ENCODE peak calls at places on chromosomes 1 and 21, in seven cellular contexts. U, T, D, O, X, E and N are unnamed samples.

GRCh38 chr1:112803906-112804762 is 89.0 kb upstream of the PPM1J start:
- DNase-seq in U (peak), T (peak), D (peak), O (peak), X (peak), E (peak), N (peak)

GRCh38 chr1:202160377-202160940 is at the start of gene PTPN7:
- DNase-seq in U (no peak), T (no peak), D (peak), O (peak), X (no peak), E (no peak), N (no peak)

GRCh38 chr1:231951399-231951798 is 324.8 kb downstream of the DISC1 start:
- DNase-seq in U (no peak), T (no peak), D (no peak), O (no peak), X (peak), E (no peak), N (no peak)

GRCh38 chr1:88736633-88737248 is 52.7 kb downstream of the PKN2 start:
- DNase-seq in U (peak), T (no peak), D (no peak), O (no peak), X (peak), E (no peak), N (peak)

GRCh38 chr1:229342902-229343587 is at the start of gene CCSAP:
- DNase-seq in U (peak), T (peak), D (peak), O (peak), X (peak), E (peak), N (peak)

GRCh38 chr1:229023651-229024295 is 247.1 kb upstream of the RAB4A start:
- DNase-seq in U (no peak), T (no peak), D (no peak), O (peak), X (no peak), E (no peak), N (no peak)

GRCh38 chr1:2921970-2922686 is 99.1 kb upstream of the ACTRT2 start:
- DNase-seq in U (no peak), T (peak), D (peak), O (no peak), X (peak), E (no peak), N (peak)

GRCh38 chr1:3684031-3684430 is 31.7 kb downstream of the TP73 start:
- DNase-seq in U (peak), T (no peak), D (peak), O (no peak), X (no peak), E (no peak), N (peak)

GRCh38 chr1:26132128-26132824 is 20.7 kb downstream of the PDIK1L start:
- DNase-seq in U (no peak), T (no peak), D (no peak), O (no peak), X (peak), E (no peak), N (peak)

GRCh38 chr1:222087207-222087920 is 345.5 kb upstream of the DUSP10 start:
- DNase-seq in U (no peak), T (no peak), D (no peak), O (no peak), X (no peak), E (no peak), N (no peak)

GRCh38 chr1:22038036-22038435 is 14.5 kb upstream of the CDC42 start:
- DNase-seq in U (no peak), T (no peak), D (no peak), O (no peak), X (no peak), E (no peak), N (no peak)

GRCh38 chr21:34501716-34502115 is 10.3 kb downstream of the KCNE1 start:
- DNase-seq in U (no peak), T (no peak), D (no peak), O (no peak), X (no peak), E (no peak), N (no peak)

GRCh38 chr1:217982711-217983405 is 302.2 kb upstream of the RRP15 start:
- DNase-seq in U (no peak), T (no peak), D (no peak), O (no peak), X (no peak), E (no peak), N (no peak)

GRCh38 chr1:94315552-94316116 is 78.2 kb upstream of the ARHGAP29 start:
- DNase-seq in U (no peak), T (no peak), D (no peak), O (no peak), X (no peak), E (no peak), N (no peak)

GRCh38 chr1:206704239-206704638 is 19.5 kb downstream of the MAPKAPK2 start:
- DNase-seq in U (no peak), T (no peak), D (no peak), O (no peak), X (no peak), E (no peak), N (no peak)

GRCh38 chr1:162663589-162664030 is 31.3 kb downstream of the DDR2 start:
- DNase-seq in U (peak), T (peak), D (no peak), O (peak), X (peak), E (peak), N (no peak)
- H3K27ac ChIP-seq in U (no peak), T (no peak), D (no peak), O (no peak), X (no peak), E (no peak), N (no peak)

DNA sequence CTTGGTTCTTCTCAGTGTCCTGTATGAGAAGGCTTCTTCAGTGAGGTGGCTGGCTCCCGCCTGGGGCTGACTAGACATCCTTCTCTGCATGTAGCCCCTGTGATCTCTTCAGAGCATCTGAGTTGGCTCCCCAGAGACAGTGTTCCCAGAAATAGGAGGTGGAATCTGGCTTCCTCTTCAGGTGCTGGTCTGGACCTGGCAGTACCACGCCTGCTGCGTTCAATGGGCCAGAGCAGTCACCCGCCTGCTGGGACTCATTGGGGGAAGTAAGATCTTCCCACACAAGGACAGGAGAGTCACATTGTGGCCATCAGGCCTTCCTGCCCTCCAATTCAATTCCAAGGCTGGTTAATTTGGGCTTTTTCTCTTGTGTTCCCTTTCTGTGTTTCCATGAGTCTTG is 51.0 kb downstream of the ADARB1 start:
- DNase-seq in U (no peak), T (no peak), D (no peak), O (no peak), X (no peak), E (no peak), N (no peak)
- H3K4me3 ChIP-seq in U (no peak), T (no peak), D (no peak), O (no peak), X (no peak), E (no peak), N (no peak)

GRCh38 chr1:16440480-16441311 is at the start of gene NECAP2:
- DNase-seq in U (peak), T (peak), D (peak), O (peak), X (peak), E (peak), N (peak)

GRCh38 chr1:16441312-16441641 is 753 bp downstream of the NECAP2 start:
- DNase-seq in U (peak), T (no peak), D (no peak), O (no peak), X (peak), E (no peak), N (peak)

GRCh38 chr1:16442941-16443340 is 2.4 kb downstream of the NECAP2 start:
- DNase-seq in U (no peak), T (no peak), D (no peak), O (no peak), X (no peak), E (no peak), N (no peak)

GRCh38 chr1:16443975-16444745 is 3.6 kb downstream of the NECAP2 start:
- DNase-seq in U (no peak), T (peak), D (no peak), O (peak), X (no peak), E (no peak), N (no peak)

GRCh38 chr1:16442273-16442672 is 1.7 kb downstream of the NECAP2 start:
- DNase-seq in U (no peak), T (no peak), D (no peak), O (no peak), X (no peak), E (no peak), N (no peak)
- H3K27ac ChIP-seq in U (no peak), T (no peak), D (peak), O (peak), X (no peak), E (no peak), N (no peak)

DNA sequence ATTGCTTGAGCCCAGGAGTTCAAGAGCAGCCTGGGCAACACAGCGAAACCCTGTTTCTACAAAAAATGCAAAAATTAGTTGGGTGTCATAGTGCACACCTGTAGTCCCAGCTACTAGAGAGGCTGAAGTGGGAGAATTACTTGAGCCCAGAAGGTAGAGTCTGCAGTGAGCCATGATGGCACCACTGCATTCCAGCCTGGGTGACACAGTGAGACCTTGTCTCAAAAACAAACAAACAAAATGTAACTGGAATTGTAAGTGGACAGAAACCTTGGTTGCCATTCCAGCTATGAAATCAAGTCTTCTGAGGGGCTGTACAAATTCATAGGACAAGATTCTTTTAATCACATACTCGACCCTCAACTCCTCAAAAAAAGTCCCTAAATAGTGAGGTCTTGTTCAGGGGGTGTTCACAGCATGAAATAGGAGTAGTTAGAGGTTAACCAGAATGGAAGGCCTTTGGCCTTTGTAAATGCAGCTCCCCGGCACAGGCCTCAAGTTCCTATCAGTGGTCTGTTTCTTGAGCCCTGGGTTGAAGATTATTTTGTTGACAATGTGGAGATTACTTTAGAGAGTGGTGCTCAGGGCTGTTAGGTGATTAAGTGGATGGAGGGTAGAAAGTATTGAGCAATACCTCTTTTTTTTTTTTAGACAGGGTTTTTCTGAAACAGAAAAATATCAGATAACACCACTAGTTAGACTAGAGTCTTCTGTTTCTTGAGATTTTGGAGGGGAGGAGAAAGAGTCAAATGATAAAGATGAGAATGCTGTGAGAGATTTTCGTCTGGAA is 138.7 kb upstream of the ZNF648 start:
- DNase-seq in U (peak), T (no peak), D (no peak), O (no peak), X (no peak), E (no peak), N (no peak)
- H3K4me3 ChIP-seq in U (no peak), T (no peak), D (no peak), O (no peak), X (no peak), E (no peak), N (no peak)

DNA sequence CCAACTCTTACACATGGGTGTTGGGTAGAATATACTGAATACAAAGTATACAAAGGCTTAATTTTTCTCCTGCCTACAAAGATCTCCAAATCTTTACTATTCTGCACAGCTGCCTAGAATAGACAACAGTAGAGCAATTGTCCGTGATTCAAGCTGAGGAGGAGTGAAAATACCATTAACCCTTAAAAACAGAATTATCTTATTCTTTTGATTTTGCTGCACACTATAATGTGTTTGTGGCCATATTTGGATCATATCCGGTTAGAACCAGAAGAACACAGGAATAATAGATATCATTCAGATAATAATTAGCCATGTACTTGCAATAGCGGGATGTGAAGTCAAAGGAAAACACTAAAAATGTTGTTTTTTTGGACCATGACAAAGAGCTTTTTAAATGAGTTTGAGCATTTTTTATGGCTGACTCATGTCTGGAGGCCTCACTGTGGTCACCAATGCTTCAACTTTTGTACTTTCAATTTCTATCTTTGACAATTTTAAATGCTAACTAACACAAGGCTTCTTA is 197.6 kb upstream of the FOXD3 start:
- DNase-seq in U (no peak), T (no peak), D (no peak), O (no peak), X (peak), E (no peak), N (no peak)
- H3K27ac ChIP-seq in U (no peak), T (peak), D (no peak), O (no peak), X (no peak), E (peak), N (no peak)